ENCODE peak calls at places on chromosomes 4 and X, in six cellular contexts. R is IMR-90, J is neuronal stem cell, C is H9, M is H1, V is trophoblast cell. E is an unnamed sample.

GRCh38 chrX:103585421-103586313 is at the start of gene TCEAL4:
- DNase-seq in R (no peak), J (no peak), C (peak; percentile 83), M (peak; percentile 52), V (peak; percentile 7), E (peak; percentile 28)

GRCh38 chrX:150536455-150537116 is 31.8 kb upstream of the MTM1 start:
- DNase-seq in R (no peak), J (no peak), C (no peak), M (no peak), V (no peak), E (no peak)

GRCh38 chrX:47264507-47265173 is 31.8 kb downstream of the USP11 start:
- DNase-seq in R (peak; percentile 62), J (no peak), C (no peak), M (no peak), V (no peak), E (peak; percentile 54)

GRCh38 chrX:29671426-29671825 is 543.9 kb upstream of the MAGEB2 start:
- DNase-seq in R (peak; percentile 62), J (no peak), C (no peak), M (no peak), V (no peak), E (no peak)

GRCh38 chrX:85569096-85569495 is 189.6 kb upstream of the POF1B start:
- DNase-seq in R (no peak), J (no peak), C (no peak), M (no peak), V (no peak), E (no peak)

GRCh38 chr4:109999513-109999912 is 86.8 kb downstream of the EGF start:
- DNase-seq in R (no peak), J (no peak), C (no peak), M (no peak), V (no peak), E (no peak)

GRCh38 chrX:154478728-154479622 is at the start of gene LAGE3:
- DNase-seq in R (peak; percentile 84), J (peak; percentile 78), C (peak; percentile 89), M (peak; percentile 97), V (peak; percentile 85), E (peak; percentile 88)

GRCh38 chrX:15619053-15619772 is 18.5 kb upstream of the ACE2 start:
- DNase-seq in R (peak; percentile 2), J (no peak), C (no peak), M (no peak), V (peak; percentile 62), E (no peak)

GRCh38 chrX:71543316-71543715 is 10.4 kb downstream of the OGT start:
- DNase-seq in R (peak; percentile 83), J (no peak), C (no peak), M (no peak), V (peak; percentile 46), E (peak; percentile 74)

GRCh38 chr4:140291259-140291658 is 82.2 kb upstream of the SCOC start:
- DNase-seq in R (peak; percentile 57), J (no peak), C (no peak), M (no peak), V (no peak), E (no peak)

GRCh38 chrX:2898861-2899512 is 30.2 kb downstream of the ARSD start:
- DNase-seq in R (no peak), J (no peak), C (no peak), M (no peak), V (peak; percentile 47), E (no peak)

GRCh38 chr4:25861951-25862410 is 807 bp downstream of the SEL1L3 start:
- DNase-seq in R (peak; percentile 40), J (no peak), C (peak; percentile 48), M (peak; percentile 57), V (no peak), E (peak; percentile 58)

GRCh38 chr4:24160358-24160757 is 270.5 kb upstream of the PPARGC1A start:
- DNase-seq in R (no peak), J (no peak), C (no peak), M (no peak), V (no peak), E (no peak)

GRCh38 chr4:165192500-165192898 is 14.9 kb upstream of the KLHL2 start:
- DNase-seq in R (no peak), J (no peak), C (no peak), M (no peak), V (no peak), E (no peak)

GRCh38 chr4:27666943-27667342 is 806.3 kb downstream of the STIM2 start:
- DNase-seq in R (no peak), J (no peak), C (peak; percentile 31), M (no peak), V (no peak), E (peak; percentile 1)

GRCh38 chr4:78545275-78546246 is 6.0 kb upstream of the ANXA3 start:
- DNase-seq in R (peak; percentile 69), J (no peak), C (no peak), M (no peak), V (no peak), E (no peak)

GRCh38 chr4:16942491-16942890 is 44.0 kb upstream of the LDB2 start:
- DNase-seq in R (no peak), J (no peak), C (no peak), M (no peak), V (no peak), E (no peak)
- H4K91ac ChIP-seq in R (no peak overlapping the region), J (no peak overlapping the region), C (no peak overlapping the region), M (no peak overlapping the region), V (no peak overlapping the region), E (no peak overlapping the region)

DNA sequence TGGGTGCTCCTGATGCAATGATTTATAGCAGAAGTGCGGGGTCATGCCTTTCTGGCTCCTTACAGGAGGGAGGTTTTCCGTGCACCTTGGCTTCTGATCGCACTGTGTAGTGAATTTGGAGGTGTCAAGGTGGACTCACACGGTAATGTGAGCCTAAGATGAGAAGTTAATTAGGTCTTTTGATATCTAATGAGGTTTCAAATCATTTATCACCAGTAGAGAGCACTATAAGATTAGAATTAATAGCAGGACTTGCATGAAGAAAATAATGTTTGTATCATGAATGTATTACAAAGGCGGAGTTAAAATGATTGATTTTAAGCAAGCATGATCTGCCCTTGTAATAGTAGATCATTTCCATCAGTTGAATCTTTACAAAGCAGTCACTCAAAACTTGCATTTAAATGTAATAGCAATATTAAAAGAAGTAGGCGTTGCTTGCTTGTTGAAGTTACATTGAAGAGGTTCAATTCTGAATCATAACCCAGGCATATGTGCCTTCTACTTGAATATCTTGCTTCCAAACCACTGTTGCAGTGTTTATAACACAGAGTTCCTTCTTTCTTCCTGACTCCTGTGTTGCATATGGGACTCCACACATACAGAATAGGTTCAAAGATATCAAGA is 152.1 kb downstream of the FMR1NB start:
- DNase-seq in R (no peak), J (no peak), C (no peak), M (no peak), V (no peak), E (no peak)
- H2AFZ ChIP-seq in R (no peak overlapping the region), J (no peak overlapping the region), C (no peak overlapping the region), M (no peak overlapping the region), V (no peak overlapping the region), E (no peak overlapping the region)

GRCh38 chr4:108255203-108255747 is 86.5 kb upstream of the LEF1 start:
- DNase-seq in R (no peak), J (no peak), C (no peak), M (no peak), V (peak; percentile 54), E (no peak)

GRCh38 chr4:108256538-108256937 is 87.8 kb upstream of the LEF1 start:
- DNase-seq in R (no peak), J (no peak), C (no peak), M (no peak), V (no peak), E (no peak)
- H4K91ac ChIP-seq in R (no peak overlapping the region), J (no peak overlapping the region), C (no peak overlapping the region), M (no peak overlapping the region), V (no peak overlapping the region), E (no peak overlapping the region)

GRCh38 chr4:174260099-174260498 is 23.4 kb downstream of the FBXO8 start:
- DNase-seq in R (peak; percentile 85), J (no peak), C (no peak), M (no peak), V (peak; percentile 52), E (peak; percentile 86)

GRCh38 chr4:174255790-174256189 is 27.7 kb downstream of the FBXO8 start:
- DNase-seq in R (peak; percentile 92), J (no peak), C (no peak), M (no peak), V (peak; percentile 2), E (peak; percentile 79)

GRCh38 chr4:174262624-174263444 is 20.6 kb downstream of the FBXO8 start:
- DNase-seq in R (no peak), J (no peak), C (no peak), M (no peak), V (no peak), E (no peak)

GRCh38 chr4:174256277-174256713 is 27.2 kb downstream of the FBXO8 start:
- DNase-seq in R (peak; percentile 63), J (no peak), C (no peak), M (no peak), V (no peak), E (peak; percentile 62)

DNA sequence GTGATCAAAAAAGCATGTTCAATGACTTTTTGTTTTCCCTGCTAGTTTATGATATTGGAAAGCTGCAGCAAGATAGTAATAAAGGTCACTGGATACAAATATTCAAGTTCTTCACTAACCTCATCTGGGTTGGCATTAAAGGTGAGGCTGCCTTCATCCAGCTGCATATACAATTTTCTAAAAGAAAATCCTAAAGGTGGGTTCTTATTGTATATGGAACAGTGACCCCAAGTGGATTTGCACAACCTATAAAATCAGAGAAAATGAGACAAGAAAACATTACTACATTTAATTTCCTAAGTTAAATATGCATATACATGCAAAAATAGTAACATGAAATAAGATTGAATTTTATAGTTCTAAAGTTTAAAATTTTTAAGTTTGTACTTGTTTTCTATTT is 23.9 kb downstream of the FBXO8 start:
- DNase-seq in R (no peak), J (no peak), C (no peak), M (no peak), V (no peak), E (no peak)
- H2AFZ ChIP-seq in R (no peak overlapping the region), J (no peak overlapping the region), C (no peak overlapping the region), M (no peak overlapping the region), V (no peak overlapping the region), E (no peak overlapping the region)

GRCh38 chrX:112832481-112833095 is 8.0 kb downstream of the AMOT start:
- DNase-seq in R (peak; percentile 7), J (no peak), C (peak; percentile 74), M (no peak), V (peak; percentile 32), E (no peak)

GRCh38 chrX:112827292-112827903 is 13.2 kb downstream of the AMOT start:
- DNase-seq in R (no peak), J (no peak), C (no peak), M (no peak), V (no peak), E (no peak)

GRCh38 chrX:112834976-112835375 is 5.7 kb downstream of the AMOT start:
- DNase-seq in R (no peak), J (no peak), C (no peak), M (no peak), V (no peak), E (no peak)

GRCh38 chrX:112834016-112834855 is 6.4 kb downstream of the AMOT start:
- DNase-seq in R (peak; percentile 77), J (no peak), C (no peak), M (no peak), V (no peak), E (peak; percentile 81)

GRCh38 chrX:112830540-112830939 is 10.1 kb downstream of the AMOT start:
- DNase-seq in R (no peak), J (no peak), C (no peak), M (no peak), V (no peak), E (no peak)
- H4K91ac ChIP-seq in R (no peak overlapping the region), J (no peak overlapping the region), C (no peak overlapping the region), M (no peak overlapping the region), V (no peak overlapping the region), E (no peak overlapping the region)

GRCh38 chrX:120797201-120797938 is 78.3 kb downstream of the CT47B1 start:
- DNase-seq in R (no peak), J (no peak), C (no peak), M (no peak), V (peak; percentile 1), E (no peak)
- H2AFZ ChIP-seq in R (no peak overlapping the region), J (no peak overlapping the region), C (no peak overlapping the region), M (no peak overlapping the region), V (no peak overlapping the region), E (no peak overlapping the region)

GRCh38 chr4:62087706-62088105 is 887.6 kb downstream of the ADGRL3 start:
- DNase-seq in R (no peak), J (no peak), C (no peak), M (no peak), V (no peak), E (no peak)
- H4K91ac ChIP-seq in R (no peak overlapping the region), J (no peak overlapping the region), C (no peak overlapping the region), M (no peak overlapping the region), V (no peak overlapping the region), E (no peak overlapping the region)

E was measured in mesenchymal stem cell.